ENCODE peak calls at places on chromosome 7, in eight cellular contexts. One of them, this sample, is unnamed.

GRCh38 chr7:155384751-155385150 is 73.2 kb upstream of the EN2 start:
- DNase-seq in cardiac fibroblast: no peak
- DNase-seq in glutamatergic neuron: no peak
- DNase-seq in mucosa of descending colon: no peak
- DNase-seq in colonic mucosa: no peak
- DNase-seq in nephron progenitor cell: no peak
- DNase-seq in CD8-positive, alpha-beta T cell: no peak
- DNase-seq in AG04450: no peak
- DNase-seq in this sample: no peak

GRCh38 chr7:71511361-71511807 is 379.4 kb downstream of the GALNT17 start:
- DNase-seq in mucosa of descending colon: no peak
- DNase-seq in CD8-positive, alpha-beta T cell: no peak
- DNase-seq in colonic mucosa: no peak
- DNase-seq in glutamatergic neuron: no peak
- DNase-seq in AG04450: no peak
- DNase-seq in cardiac fibroblast: no peak
- DNase-seq in nephron progenitor cell: no peak
- DNase-seq in this sample: no peak

GRCh38 chr7:129774871-129775694 is 163.6 kb downstream of the NRF1 start:
- DNase-seq in mucosa of descending colon: peak
- DNase-seq in CD8-positive, alpha-beta T cell: no peak
- DNase-seq in glutamatergic neuron: no peak
- DNase-seq in AG04450: no peak
- DNase-seq in nephron progenitor cell: no peak
- DNase-seq in cardiac fibroblast: no peak
- DNase-seq in colonic mucosa: no peak
- DNase-seq in this sample: no peak

GRCh38 chr7:51366930-51367613 is 50.5 kb upstream of the COBL start:
- DNase-seq in CD8-positive, alpha-beta T cell: no peak
- DNase-seq in glutamatergic neuron: peak
- DNase-seq in mucosa of descending colon: no peak
- DNase-seq in colonic mucosa: peak
- DNase-seq in AG04450: no peak
- DNase-seq in cardiac fibroblast: peak
- DNase-seq in nephron progenitor cell: peak
- DNase-seq in this sample: peak

GRCh38 chr7:16989883-16990413 is 108.2 kb upstream of the AGR3 start:
- DNase-seq in mucosa of descending colon: peak
- DNase-seq in CD8-positive, alpha-beta T cell: no peak
- DNase-seq in colonic mucosa: peak
- DNase-seq in cardiac fibroblast: peak
- DNase-seq in AG04450: peak
- DNase-seq in nephron progenitor cell: no peak
- DNase-seq in glutamatergic neuron: no peak
- DNase-seq in this sample: no peak

GRCh38 chr7:464712-465461 is 54.8 kb downstream of the PDGFA start:
- DNase-seq in nephron progenitor cell: no peak
- DNase-seq in AG04450: peak
- DNase-seq in CD8-positive, alpha-beta T cell: no peak
- DNase-seq in cardiac fibroblast: peak
- DNase-seq in mucosa of descending colon: peak
- DNase-seq in colonic mucosa: no peak
- DNase-seq in glutamatergic neuron: no peak
- DNase-seq in this sample: no peak

GRCh38 chr7:96004598-96004997 is 232.2 kb downstream of the DYNC1I1 start:
- DNase-seq in cardiac fibroblast: no peak
- DNase-seq in nephron progenitor cell: no peak
- DNase-seq in AG04450: no peak
- DNase-seq in CD8-positive, alpha-beta T cell: no peak
- DNase-seq in colonic mucosa: no peak
- DNase-seq in mucosa of descending colon: no peak
- DNase-seq in glutamatergic neuron: no peak
- DNase-seq in this sample: no peak

GRCh38 chr7:156639426-156640256 is 933 bp upstream of the RNF32 start:
- DNase-seq in cardiac fibroblast: no peak
- DNase-seq in mucosa of descending colon: peak
- DNase-seq in nephron progenitor cell: no peak
- DNase-seq in colonic mucosa: no peak
- DNase-seq in AG04450: no peak
- DNase-seq in glutamatergic neuron: no peak
- DNase-seq in CD8-positive, alpha-beta T cell: no peak
- DNase-seq in this sample: no peak

GRCh38 chr7:133310232-133310852 is 57.5 kb downstream of the EXOC4 start:
- DNase-seq in CD8-positive, alpha-beta T cell: no peak
- DNase-seq in cardiac fibroblast: peak
- DNase-seq in colonic mucosa: no peak
- DNase-seq in AG04450: no peak
- DNase-seq in nephron progenitor cell: no peak
- DNase-seq in mucosa of descending colon: no peak
- DNase-seq in glutamatergic neuron: no peak
- DNase-seq in this sample: no peak

GRCh38 chr7:43735802-43736603 is 6.7 kb upstream of the COA1 start:
- DNase-seq in glutamatergic neuron: no peak
- DNase-seq in nephron progenitor cell: no peak
- DNase-seq in colonic mucosa: no peak
- DNase-seq in cardiac fibroblast: peak
- DNase-seq in AG04450: no peak
- DNase-seq in CD8-positive, alpha-beta T cell: no peak
- DNase-seq in mucosa of descending colon: no peak
- DNase-seq in this sample: no peak

GRCh38 chr7:42069625-42070024 is 167.4 kb downstream of the GLI3 start:
- DNase-seq in CD8-positive, alpha-beta T cell: no peak
- DNase-seq in cardiac fibroblast: no peak
- DNase-seq in AG04450: no peak
- DNase-seq in glutamatergic neuron: no peak
- DNase-seq in mucosa of descending colon: no peak
- DNase-seq in nephron progenitor cell: no peak
- DNase-seq in colonic mucosa: no peak
- DNase-seq in this sample: no peak

GRCh38 chr7:29091722-29092121 is 54.6 kb downstream of the CPVL start:
- DNase-seq in mucosa of descending colon: no peak
- DNase-seq in AG04450: no peak
- DNase-seq in cardiac fibroblast: peak
- DNase-seq in CD8-positive, alpha-beta T cell: no peak
- DNase-seq in nephron progenitor cell: no peak
- DNase-seq in glutamatergic neuron: no peak
- DNase-seq in colonic mucosa: no peak
- DNase-seq in this sample: no peak

GRCh38 chr7:103887853-103888602 is 101.4 kb downstream of the RELN start:
- DNase-seq in CD8-positive, alpha-beta T cell: no peak
- DNase-seq in mucosa of descending colon: no peak
- DNase-seq in colonic mucosa: no peak
- DNase-seq in nephron progenitor cell: no peak
- DNase-seq in glutamatergic neuron: no peak
- DNase-seq in AG04450: no peak
- DNase-seq in cardiac fibroblast: no peak
- DNase-seq in this sample: no peak

GRCh38 chr7:131691454-131692130 is 135.2 kb upstream of the PODXL start:
- DNase-seq in colonic mucosa: no peak
- DNase-seq in CD8-positive, alpha-beta T cell: no peak
- DNase-seq in mucosa of descending colon: no peak
- DNase-seq in AG04450: no peak
- DNase-seq in glutamatergic neuron: no peak
- DNase-seq in nephron progenitor cell: no peak
- DNase-seq in cardiac fibroblast: no peak
- DNase-seq in this sample: no peak

GRCh38 chr7:98250789-98251188 is 1.2 kb downstream of the TECPR1 start:
- DNase-seq in CD8-positive, alpha-beta T cell: peak
- DNase-seq in glutamatergic neuron: no peak
- DNase-seq in cardiac fibroblast: no peak
- DNase-seq in mucosa of descending colon: no peak
- DNase-seq in colonic mucosa: peak
- DNase-seq in AG04450: no peak
- DNase-seq in nephron progenitor cell: no peak
- DNase-seq in this sample: peak

GRCh38 chr7:27647052-27647451 is 15.6 kb downstream of the HIBADH start:
- DNase-seq in cardiac fibroblast: peak
- DNase-seq in glutamatergic neuron: no peak
- DNase-seq in CD8-positive, alpha-beta T cell: no peak
- DNase-seq in nephron progenitor cell: no peak
- DNase-seq in mucosa of descending colon: no peak
- DNase-seq in colonic mucosa: no peak
- DNase-seq in AG04450: peak
- DNase-seq in this sample: no peak

GRCh38 chr7:103690576-103690975 is 244.6 kb upstream of the SLC26A5 start:
- DNase-seq in glutamatergic neuron: no peak
- DNase-seq in CD8-positive, alpha-beta T cell: no peak
- DNase-seq in colonic mucosa: no peak
- DNase-seq in cardiac fibroblast: no peak
- DNase-seq in AG04450: no peak
- DNase-seq in mucosa of descending colon: no peak
- DNase-seq in nephron progenitor cell: no peak
- DNase-seq in this sample: no peak

GRCh38 chr7:153381275-153382119 is 621.9 kb downstream of the ACTR3B start:
- DNase-seq in colonic mucosa: no peak
- DNase-seq in AG04450: no peak
- DNase-seq in CD8-positive, alpha-beta T cell: no peak
- DNase-seq in cardiac fibroblast: no peak
- DNase-seq in mucosa of descending colon: no peak
- DNase-seq in nephron progenitor cell: peak
- DNase-seq in glutamatergic neuron: no peak
- DNase-seq in this sample: peak

GRCh38 chr7:1064581-1064980 is 20.2 kb downstream of the GPR146 start:
- DNase-seq in glutamatergic neuron: no peak
- DNase-seq in AG04450: no peak
- DNase-seq in cardiac fibroblast: no peak
- DNase-seq in nephron progenitor cell: no peak
- DNase-seq in colonic mucosa: no peak
- DNase-seq in mucosa of descending colon: no peak
- DNase-seq in CD8-positive, alpha-beta T cell: no peak
- DNase-seq in this sample: no peak

GRCh38 chr7:18257711-18258110 is 230.1 kb upstream of the PRPS1L1 start:
- DNase-seq in AG04450: no peak
- DNase-seq in cardiac fibroblast: peak
- DNase-seq in colonic mucosa: no peak
- DNase-seq in mucosa of descending colon: no peak
- DNase-seq in CD8-positive, alpha-beta T cell: no peak
- DNase-seq in nephron progenitor cell: no peak
- DNase-seq in glutamatergic neuron: no peak
- DNase-seq in this sample: no peak

GRCh38 chr7:12320241-12320640 is 83.4 kb downstream of the VWDE start:
- DNase-seq in glutamatergic neuron: no peak
- DNase-seq in AG04450: no peak
- DNase-seq in nephron progenitor cell: no peak
- DNase-seq in CD8-positive, alpha-beta T cell: no peak
- DNase-seq in cardiac fibroblast: no peak
- DNase-seq in mucosa of descending colon: no peak
- DNase-seq in colonic mucosa: no peak
- DNase-seq in this sample: no peak

GRCh38 chr7:12323415-12323814 is 80.2 kb downstream of the VWDE start:
- DNase-seq in AG04450: no peak
- DNase-seq in nephron progenitor cell: no peak
- DNase-seq in colonic mucosa: no peak
- DNase-seq in glutamatergic neuron: no peak
- DNase-seq in cardiac fibroblast: no peak
- DNase-seq in mucosa of descending colon: no peak
- DNase-seq in CD8-positive, alpha-beta T cell: no peak
- DNase-seq in this sample: no peak

GRCh38 chr7:12321248-12321647 is 82.4 kb downstream of the VWDE start:
- DNase-seq in AG04450: no peak
- DNase-seq in cardiac fibroblast: no peak
- DNase-seq in mucosa of descending colon: no peak
- DNase-seq in nephron progenitor cell: no peak
- DNase-seq in glutamatergic neuron: no peak
- DNase-seq in CD8-positive, alpha-beta T cell: no peak
- DNase-seq in colonic mucosa: no peak
- DNase-seq in this sample: no peak

GRCh38 chr7:12322903-12323300 is 80.8 kb downstream of the VWDE start:
- DNase-seq in AG04450: no peak
- DNase-seq in nephron progenitor cell: no peak
- DNase-seq in cardiac fibroblast: no peak
- DNase-seq in colonic mucosa: no peak
- DNase-seq in glutamatergic neuron: no peak
- DNase-seq in CD8-positive, alpha-beta T cell: no peak
- DNase-seq in mucosa of descending colon: no peak
- DNase-seq in this sample: no peak

DNA sequence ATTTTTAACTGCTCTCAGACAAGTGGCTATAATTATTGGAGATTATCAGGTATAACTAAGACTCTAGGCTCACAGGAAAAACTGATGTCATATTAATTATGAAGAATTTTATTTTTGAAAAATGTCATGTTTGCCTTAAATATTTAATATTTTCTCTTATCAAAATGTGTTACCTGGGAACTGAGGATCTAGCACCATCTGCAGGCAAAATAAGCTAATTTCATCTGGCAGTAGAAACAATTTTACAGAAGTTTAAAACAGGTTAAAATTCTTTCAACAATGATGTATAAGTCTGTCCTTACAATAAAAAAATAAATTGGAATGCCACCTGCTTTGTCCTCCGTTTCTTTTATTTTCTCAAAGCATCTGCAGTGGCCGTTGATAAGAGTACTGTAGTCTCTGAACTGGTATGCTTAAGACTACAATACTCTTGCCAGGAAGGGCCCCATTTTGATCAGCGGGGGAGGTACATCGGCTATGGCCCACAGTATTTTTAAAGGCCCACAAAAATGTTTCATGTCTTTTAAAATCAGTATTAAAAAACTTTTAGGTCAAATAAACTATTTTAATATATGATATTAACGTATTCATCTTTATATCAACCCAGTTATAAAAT is 81.3 kb downstream of the VWDE start:
- DNase-seq in AG04450: no peak
- DNase-seq in colonic mucosa: no peak
- DNase-seq in nephron progenitor cell: no peak
- DNase-seq in glutamatergic neuron: no peak
- DNase-seq in cardiac fibroblast: peak
- DNase-seq in CD8-positive, alpha-beta T cell: peak
- DNase-seq in mucosa of descending colon: no peak
- DNase-seq in this sample: no peak
- TF ChIP-seq CTCF in AG04450: peak
- TF ChIP-seq CTCF in colonic mucosa: peak
- TF ChIP-seq CTCF in nephron progenitor cell: peak
- TF ChIP-seq CTCF in glutamatergic neuron: peak
- TF ChIP-seq CTCF in cardiac fibroblast: peak
- TF ChIP-seq CTCF in CD8-positive, alpha-beta T cell: peak
- TF ChIP-seq CTCF in mucosa of descending colon: no peak
- TF ChIP-seq CTCF in this sample: peak

GRCh38 chr7:121053219-121053618 is 64.7 kb downstream of the CPED1 start:
- DNase-seq in mucosa of descending colon: no peak
- DNase-seq in colonic mucosa: no peak
- DNase-seq in glutamatergic neuron: no peak
- DNase-seq in CD8-positive, alpha-beta T cell: no peak
- DNase-seq in AG04450: no peak
- DNase-seq in nephron progenitor cell: no peak
- DNase-seq in cardiac fibroblast: no peak
- DNase-seq in this sample: no peak
- TF ChIP-seq CTCF in mucosa of descending colon: no peak
- TF ChIP-seq CTCF in colonic mucosa: no peak
- TF ChIP-seq CTCF in glutamatergic neuron: no peak
- TF ChIP-seq CTCF in CD8-positive, alpha-beta T cell: no peak
- TF ChIP-seq CTCF in AG04450: no peak
- TF ChIP-seq CTCF in nephron progenitor cell: no peak
- TF ChIP-seq CTCF in cardiac fibroblast: no peak
- TF ChIP-seq CTCF in this sample: no peak

GRCh38 chr7:125059861-125060456 is 130.3 kb upstream of the POT1 start:
- DNase-seq in CD8-positive, alpha-beta T cell: no peak
- DNase-seq in AG04450: no peak
- DNase-seq in cardiac fibroblast: peak
- DNase-seq in nephron progenitor cell: no peak
- DNase-seq in colonic mucosa: no peak
- DNase-seq in glutamatergic neuron: no peak
- DNase-seq in mucosa of descending colon: no peak
- DNase-seq in this sample: no peak
- TF ChIP-seq CTCF in CD8-positive, alpha-beta T cell: no peak
- TF ChIP-seq CTCF in AG04450: peak
- TF ChIP-seq CTCF in cardiac fibroblast: peak
- TF ChIP-seq CTCF in nephron progenitor cell: peak
- TF ChIP-seq CTCF in colonic mucosa: no peak
- TF ChIP-seq CTCF in glutamatergic neuron: peak
- TF ChIP-seq CTCF in mucosa of descending colon: no peak
- TF ChIP-seq CTCF in this sample: peak

GRCh38 chr7:78018541-78019456 is 220.2 kb downstream of the PHTF2 start:
- DNase-seq in nephron progenitor cell: peak
- DNase-seq in glutamatergic neuron: peak
- DNase-seq in CD8-positive, alpha-beta T cell: no peak
- DNase-seq in AG04450: no peak
- DNase-seq in cardiac fibroblast: peak
- DNase-seq in mucosa of descending colon: peak
- DNase-seq in colonic mucosa: peak
- DNase-seq in this sample: no peak
- TF ChIP-seq CTCF in nephron progenitor cell: no peak
- TF ChIP-seq CTCF in glutamatergic neuron: no peak
- TF ChIP-seq CTCF in CD8-positive, alpha-beta T cell: no peak
- TF ChIP-seq CTCF in AG04450: peak
- TF ChIP-seq CTCF in cardiac fibroblast: peak
- TF ChIP-seq CTCF in mucosa of descending colon: no peak
- TF ChIP-seq CTCF in colonic mucosa: no peak
- TF ChIP-seq CTCF in this sample: no peak

This sample was measured in endothelial cell.